ENCODE peak calls at places on chromosome 14, in eight cellular contexts. M, S, R, G, L, E, N and Z are unnamed samples.

GRCh38 chr14:93977790-93978581 is 1.6 kb upstream of the ASB2 start:
- DNase-seq in L (peak), S (no peak), R (peak), E (no peak), G (peak), M (peak), N (no peak), Z (no peak)

GRCh38 chr14:100604709-100605108 is 17.5 kb upstream of the BEGAIN start:
- DNase-seq in S (no peak), E (no peak), M (no peak), R (no peak), L (no peak), G (no peak), N (no peak), Z (no peak)

GRCh38 chr14:44657688-44658388 is 150.8 kb upstream of the FSCB start:
- DNase-seq in S (peak), R (no peak), M (no peak), N (peak), L (no peak), G (no peak), E (peak), Z (peak)

GRCh38 chr14:68928770-68929550 is 50.1 kb downstream of the ACTN1 start:
- DNase-seq in M (no peak), G (peak), N (no peak), E (no peak), L (no peak), S (no peak), R (no peak), Z (no peak)

GRCh38 chr14:89504602-89505320 is 87.7 kb upstream of the FOXN3 start:
- DNase-seq in S (peak), M (no peak), L (peak), N (peak), G (peak), E (no peak), R (peak), Z (peak)

GRCh38 chr14:105478624-105479305 is 4.1 kb downstream of the CRIP2 start:
- DNase-seq in M (no peak), S (no peak), L (no peak), R (no peak), E (no peak), N (no peak), G (no peak), Z (no peak)

GRCh38 chr14:68674538-68675232 is 118.2 kb downstream of the ZFP36L1 start:
- DNase-seq in L (no peak), G (peak), M (no peak), N (no peak), E (no peak), S (no peak), R (no peak), Z (no peak)

GRCh38 chr14:103528512-103529382 is at the start of gene TRMT61A:
- DNase-seq in N (peak), L (peak), M (peak), S (peak), G (peak), R (peak), E (peak), Z (peak)

GRCh38 chr14:103033744-103034143 is 23.6 kb downstream of the CDC42BPB start:
- DNase-seq in G (no peak), R (no peak), N (no peak), L (no peak), E (no peak), S (no peak), M (no peak), Z (no peak)

GRCh38 chr14:77059276-77059934 is 30.9 kb upstream of the IRF2BPL start:
- DNase-seq in R (no peak), E (peak), S (peak), N (peak), G (no peak), L (peak), M (peak), Z (peak)

GRCh38 chr14:21626491-21627230 is 8.1 kb downstream of the OR10G2 start:
- DNase-seq in G (no peak), N (peak), E (no peak), R (no peak), S (peak), L (no peak), M (no peak), Z (peak)

GRCh38 chr14:101496779-101497420 is 64.4 kb upstream of the DIO3 start:
- DNase-seq in R (no peak), N (no peak), L (no peak), G (no peak), S (no peak), M (no peak), E (no peak), Z (no peak)

GRCh38 chr14:32254952-32255679 is 52.0 kb upstream of the RNU6-8 start:
- DNase-seq in N (peak), S (peak), M (peak), G (peak), E (peak), L (peak), R (peak), Z (peak)

GRCh38 chr14:34086358-34086757 is 135.5 kb upstream of the EGLN3 start:
- DNase-seq in N (no peak), G (no peak), M (no peak), R (no peak), L (no peak), S (no peak), E (no peak), Z (no peak)

GRCh38 chr14:103735815-103736545 is 20.4 kb downstream of the ZFYVE21 start:
- DNase-seq in S (no peak), L (no peak), G (no peak), M (no peak), E (no peak), N (no peak), R (no peak), Z (no peak)

GRCh38 chr14:47276931-47277330 is 398.5 kb downstream of the MDGA2 start:
- DNase-seq in R (no peak), G (no peak), N (no peak), E (no peak), M (no peak), S (no peak), L (no peak), Z (no peak)

GRCh38 chr14:105878554-105878953 is 352.2 kb downstream of the TMEM121 start:
- DNase-seq in N (no peak), R (no peak), E (no peak), S (no peak), M (no peak), L (no peak), G (no peak), Z (no peak)

GRCh38 chr14:58839233-58839632 is 201.5 kb downstream of the DACT1 start:
- DNase-seq in N (no peak), R (no peak), L (no peak), E (no peak), S (no peak), G (no peak), M (no peak), Z (no peak)

GRCh38 chr14:90087433-90087832 is 25.6 kb downstream of the KCNK13 start:
- DNase-seq in E (no peak), L (peak), G (no peak), S (peak), N (peak), R (peak), M (no peak), Z (peak)

GRCh38 chr14:30610719-30611388 is 11.3 kb upstream of the SCFD1 start:
- DNase-seq in N (peak), R (no peak), G (no peak), S (peak), E (peak), M (no peak), L (peak), Z (peak)

GRCh38 chr14:52265248-52265647 is 2.2 kb upstream of the PTGDR start:
- DNase-seq in S (no peak), M (no peak), E (no peak), G (no peak), L (no peak), N (no peak), R (no peak), Z (no peak)

GRCh38 chr14:60878536-60878935 is 102.3 kb downstream of the TRMT5 start:
- DNase-seq in G (no peak), S (peak), R (no peak), L (no peak), M (no peak), N (peak), E (no peak), Z (peak)

GRCh38 chr14:91015435-91015834 is 45.0 kb downstream of the RPS6KA5 start:
- DNase-seq in E (no peak), R (no peak), G (no peak), N (no peak), L (no peak), M (no peak), S (no peak), Z (no peak)

GRCh38 chr14:50338547-50338946 is 26.4 kb downstream of the DMAC2L start:
- DNase-seq in E (no peak), R (no peak), G (no peak), S (no peak), L (no peak), M (no peak), N (no peak), Z (no peak)

GRCh38 chr14:103501041-103501870 is 21.4 kb downstream of the CKB start:
- DNase-seq in R (no peak), S (no peak), E (no peak), N (no peak), G (no peak), M (no peak), L (no peak), Z (no peak)

GRCh38 chr14:34324363-34324795 is 137.7 kb downstream of the SPTSSA start:
- DNase-seq in M (no peak), S (peak), R (no peak), G (no peak), L (peak), E (peak), N (peak), Z (peak)

GRCh38 chr14:99756796-99757195 is 36.4 kb upstream of the EML1 start:
- DNase-seq in G (no peak), L (peak), S (no peak), E (no peak), N (no peak), R (no peak), M (no peak), Z (no peak)

GRCh38 chr14:99773496-99774203 is 19.6 kb upstream of the EML1 start:
- DNase-seq in L (no peak), G (no peak), R (no peak), E (no peak), N (no peak), M (no peak), S (no peak), Z (no peak)

GRCh38 chr14:70631948-70632347 is 9.8 kb upstream of the TTC9 start:
- DNase-seq in R (no peak), S (no peak), G (no peak), N (no peak), M (no peak), L (no peak), E (no peak), Z (no peak)

GRCh38 chr14:64563696-64564095 is 13.9 kb downstream of the PPP1R36 start:
- DNase-seq in G (no peak), S (no peak), M (no peak), E (no peak), L (no peak), R (no peak), N (no peak), Z (no peak)

GRCh38 chr14:94945615-94946014 is 175.7 kb upstream of the GSC start:
- DNase-seq in N (no peak), R (no peak), L (no peak), G (peak), E (no peak), S (no peak), M (no peak), Z (no peak)

GRCh38 chr14:21136024-21136423 is 19.8 kb downstream of the OR5AU1 start:
- DNase-seq in E (peak), G (no peak), M (no peak), L (peak), N (peak), S (peak), R (no peak), Z (peak)

GRCh38 chr14:36212577-36212976 is 36.1 kb upstream of the PTCSC3 start:
- DNase-seq in S (no peak), R (no peak), N (no peak), L (no peak), G (no peak), M (no peak), E (no peak), Z (no peak)

GRCh38 chr14:100076630-100077029 is 11.4 kb downstream of the EVL start:
- DNase-seq in S (peak), N (peak), L (peak), M (no peak), R (no peak), E (peak), G (no peak), Z (peak)

GRCh38 chr14:103072595-103073366 is 11.2 kb upstream of the LBHD2 start:
- DNase-seq in G (peak), R (no peak), M (no peak), S (no peak), E (no peak), N (no peak), L (no peak), Z (no peak)